ENCODE peak calls at places on chromosome 10, in four cellular contexts. One of them, this sample, is unnamed.

GRCh38 chr10:119362122-119362521 is 154.8 kb downstream of the GRK5 start:
- DNase-seq in BJ: no peak
- DNase-seq in endothelial cell of umbilical vein: no peak
- DNase-seq in upper lobe of right lung: peak; percentile 20
- DNase-seq in this sample: no peak

GRCh38 chr10:124715479-124715878 is 28.7 kb downstream of the FAM53B start:
- DNase-seq in endothelial cell of umbilical vein: no peak
- DNase-seq in upper lobe of right lung: peak; percentile 31
- DNase-seq in BJ: no peak
- DNase-seq in this sample: no peak

GRCh38 chr10:91312031-91312733 is 91.7 kb downstream of the PCGF5 start:
- DNase-seq in BJ: no peak
- DNase-seq in endothelial cell of umbilical vein: no peak
- DNase-seq in upper lobe of right lung: no peak
- DNase-seq in this sample: no peak

GRCh38 chr10:58174831-58175230 is 92.9 kb downstream of the IPMK start:
- DNase-seq in upper lobe of right lung: no peak
- DNase-seq in BJ: no peak
- DNase-seq in endothelial cell of umbilical vein: no peak
- DNase-seq in this sample: no peak

GRCh38 chr10:29169021-29169420 is 119.8 kb upstream of the LYZL1 start:
- DNase-seq in upper lobe of right lung: no peak
- DNase-seq in BJ: no peak
- DNase-seq in endothelial cell of umbilical vein: no peak
- DNase-seq in this sample: no peak

GRCh38 chr10:73413108-73413527 is 740 bp downstream of the ANXA7 start:
- DNase-seq in BJ: no peak
- DNase-seq in endothelial cell of umbilical vein: no peak
- DNase-seq in upper lobe of right lung: no peak
- DNase-seq in this sample: no peak

GRCh38 chr10:73215749-73216148 is 31.3 kb downstream of the DNAJC9 start:
- DNase-seq in endothelial cell of umbilical vein: no peak
- DNase-seq in upper lobe of right lung: no peak
- DNase-seq in BJ: no peak
- DNase-seq in this sample: no peak

GRCh38 chr10:1074063-1074747 is 18.0 kb downstream of the WDR37 start:
- DNase-seq in endothelial cell of umbilical vein: no peak
- DNase-seq in upper lobe of right lung: no peak
- DNase-seq in BJ: no peak
- DNase-seq in this sample: no peak

GRCh38 chr10:4109469-4109868 is 324.5 kb upstream of the KLF6 start:
- DNase-seq in endothelial cell of umbilical vein: peak; percentile 22
- DNase-seq in BJ: no peak
- DNase-seq in upper lobe of right lung: no peak
- DNase-seq in this sample: no peak

GRCh38 chr10:71974489-71975011 is 10.4 kb downstream of the CHST3 start:
- DNase-seq in endothelial cell of umbilical vein: peak; percentile 45
- DNase-seq in upper lobe of right lung: no peak
- DNase-seq in BJ: no peak
- DNase-seq in this sample: no peak

GRCh38 chr10:98382691-98383101 is 32.3 kb downstream of the PYROXD2 start:
- DNase-seq in endothelial cell of umbilical vein: no peak
- DNase-seq in BJ: no peak
- DNase-seq in upper lobe of right lung: no peak
- DNase-seq in this sample: no peak

GRCh38 chr10:124992462-124993344 is 50.8 kb downstream of the ZRANB1 start:
- DNase-seq in upper lobe of right lung: peak; percentile 66
- DNase-seq in endothelial cell of umbilical vein: peak; percentile 60
- DNase-seq in BJ: no peak
- DNase-seq in this sample: peak; percentile 14

GRCh38 chr10:59337254-59337653 is 25.1 kb downstream of the FAM13C start:
- DNase-seq in BJ: no peak
- DNase-seq in endothelial cell of umbilical vein: peak; percentile 9
- DNase-seq in upper lobe of right lung: no peak
- DNase-seq in this sample: no peak

GRCh38 chr10:105243381-105243780 is 602.3 kb downstream of the SORCS3 start:
- DNase-seq in BJ: no peak
- DNase-seq in endothelial cell of umbilical vein: no peak
- DNase-seq in upper lobe of right lung: no peak
- DNase-seq in this sample: no peak

GRCh38 chr10:123446449-123447156 is 219.6 kb upstream of the GPR26 start:
- DNase-seq in endothelial cell of umbilical vein: no peak
- DNase-seq in BJ: no peak
- DNase-seq in upper lobe of right lung: no peak
- DNase-seq in this sample: no peak

GRCh38 chr10:4234661-4235060 is 449.7 kb upstream of the KLF6 start:
- DNase-seq in BJ: no peak
- DNase-seq in endothelial cell of umbilical vein: no peak
- DNase-seq in upper lobe of right lung: no peak
- DNase-seq in this sample: no peak

GRCh38 chr10:85612833-85613232 is 753.8 kb downstream of the GRID1 start:
- DNase-seq in upper lobe of right lung: no peak
- DNase-seq in BJ: no peak
- DNase-seq in endothelial cell of umbilical vein: no peak
- DNase-seq in this sample: no peak

GRCh38 chr10:71087622-71088021 is 124.7 kb upstream of the UNC5B start:
- DNase-seq in upper lobe of right lung: peak; percentile 38
- DNase-seq in BJ: no peak
- DNase-seq in endothelial cell of umbilical vein: no peak
- DNase-seq in this sample: no peak

GRCh38 chr10:97406064-97406463 is 4.9 kb upstream of the RRP12 start:
- DNase-seq in endothelial cell of umbilical vein: no peak
- DNase-seq in BJ: no peak
- DNase-seq in upper lobe of right lung: no peak
- DNase-seq in this sample: no peak

GRCh38 chr10:116385994-116386809 is 41.4 kb upstream of the PNLIPRP3 start:
- DNase-seq in endothelial cell of umbilical vein: peak; percentile 39
- DNase-seq in BJ: no peak
- DNase-seq in upper lobe of right lung: no peak
- DNase-seq in this sample: peak; percentile 2

GRCh38 chr10:53664620-53665019 is 892.0 kb upstream of the MBL2 start:
- DNase-seq in endothelial cell of umbilical vein: peak; percentile 51
- DNase-seq in upper lobe of right lung: peak; percentile 52
- DNase-seq in BJ: no peak
- DNase-seq in this sample: no peak

GRCh38 chr10:120945801-120946302 is 94.7 kb downstream of the WDR11 start:
- DNase-seq in endothelial cell of umbilical vein: no peak
- DNase-seq in upper lobe of right lung: no peak
- DNase-seq in BJ: no peak
- DNase-seq in this sample: no peak

GRCh38 chr10:89228136-89228535 is 21.0 kb upstream of the CH25H start:
- DNase-seq in endothelial cell of umbilical vein: no peak
- DNase-seq in BJ: no peak
- DNase-seq in upper lobe of right lung: no peak
- DNase-seq in this sample: no peak

GRCh38 chr10:68628576-68629127 is 68.5 kb downstream of the TET1 start:
- DNase-seq in endothelial cell of umbilical vein: no peak
- DNase-seq in upper lobe of right lung: no peak
- DNase-seq in BJ: no peak
- DNase-seq in this sample: peak; percentile 31

GRCh38 chr10:112314822-112315474 is 31.7 kb downstream of the TECTB start:
- DNase-seq in upper lobe of right lung: peak; percentile 83
- DNase-seq in BJ: no peak
- DNase-seq in endothelial cell of umbilical vein: peak; percentile 68
- DNase-seq in this sample: peak; percentile 18

GRCh38 chr10:64630534-64630933 is 1109.3 kb downstream of the REEP3 start:
- DNase-seq in upper lobe of right lung: no peak
- DNase-seq in endothelial cell of umbilical vein: no peak
- DNase-seq in BJ: no peak
- DNase-seq in this sample: no peak

GRCh38 chr10:105793071-105793470 is 1152.0 kb downstream of the SORCS3 start:
- DNase-seq in upper lobe of right lung: no peak
- DNase-seq in BJ: no peak
- DNase-seq in endothelial cell of umbilical vein: no peak
- DNase-seq in this sample: peak; percentile 73

GRCh38 chr10:71285180-71285545 is 33.9 kb upstream of the SLC29A3 start:
- DNase-seq in upper lobe of right lung: no peak
- DNase-seq in endothelial cell of umbilical vein: peak; percentile 36
- DNase-seq in BJ: no peak
- DNase-seq in this sample: no peak

GRCh38 chr10:69636626-69637550 is 6.8 kb downstream of the FAM241B start:
- DNase-seq in endothelial cell of umbilical vein: no peak
- DNase-seq in BJ: no peak
- DNase-seq in upper lobe of right lung: no peak
- DNase-seq in this sample: no peak

GRCh38 chr10:46220872-46221538 is 65.8 kb upstream of the ANTXRL start:
- DNase-seq in BJ: no peak
- DNase-seq in upper lobe of right lung: no peak
- DNase-seq in endothelial cell of umbilical vein: no peak
- DNase-seq in this sample: no peak

GRCh38 chr10:110643670-110644597 is at the start of gene RBM20:
- DNase-seq in BJ: no peak
- DNase-seq in endothelial cell of umbilical vein: no peak
- DNase-seq in upper lobe of right lung: no peak
- DNase-seq in this sample: no peak

DNA sequence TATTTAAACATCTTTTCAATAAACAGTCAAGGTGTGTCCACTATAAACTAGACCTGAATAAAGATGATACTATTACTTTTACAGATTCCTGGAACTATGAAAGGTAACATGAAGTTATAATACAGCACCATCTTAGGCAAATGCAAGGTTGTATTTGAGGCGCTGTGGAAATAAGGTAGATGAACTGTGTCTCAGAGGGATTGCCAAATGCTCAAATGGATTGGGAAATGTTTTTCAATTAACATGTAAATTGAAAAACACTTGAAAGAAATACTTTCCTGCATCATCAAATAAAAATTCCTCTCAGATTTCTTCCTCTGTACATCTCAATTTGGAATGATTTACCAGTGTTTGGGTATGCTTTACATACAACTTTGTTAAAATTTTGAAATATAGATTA is 139.4 kb downstream of the DKK1 start:
- DNase-seq in endothelial cell of umbilical vein: no peak
- DNase-seq in upper lobe of right lung: no peak
- DNase-seq in BJ: no peak
- DNase-seq in this sample: no peak
- H3K4me3 ChIP-seq in endothelial cell of umbilical vein: no peak overlapping the region
- H3K4me3 ChIP-seq in upper lobe of right lung: no peak overlapping the region
- H3K4me3 ChIP-seq in BJ: no peak overlapping the region
- H3K4me3 ChIP-seq in this sample: no peak overlapping the region

GRCh38 chr10:131088619-131089018 is 222.9 kb downstream of the TCERG1L start:
- DNase-seq in upper lobe of right lung: no peak
- DNase-seq in endothelial cell of umbilical vein: no peak
- DNase-seq in BJ: no peak
- DNase-seq in this sample: no peak
- TF ChIP-seq CTCF in upper lobe of right lung: no peak
- TF ChIP-seq CTCF in endothelial cell of umbilical vein: no peak
- TF ChIP-seq CTCF in BJ: no peak
- TF ChIP-seq CTCF in this sample: no peak

GRCh38 chr10:100939763-100940344 is 27.1 kb downstream of the SLF2 start:
- DNase-seq in BJ: peak; percentile 42
- DNase-seq in endothelial cell of umbilical vein: no peak
- DNase-seq in upper lobe of right lung: no peak
- DNase-seq in this sample: no peak
- H3K36me3 ChIP-seq in BJ: peaks cover 8% of the 10 kb centered on the region
- H3K36me3 ChIP-seq in endothelial cell of umbilical vein: peaks cover 13% of the 10 kb centered on the region
- H3K36me3 ChIP-seq in upper lobe of right lung: peaks cover 93% of the 10 kb centered on the region
- H3K36me3 ChIP-seq in this sample: peaks cover 1% of the 10 kb centered on the region

DNA sequence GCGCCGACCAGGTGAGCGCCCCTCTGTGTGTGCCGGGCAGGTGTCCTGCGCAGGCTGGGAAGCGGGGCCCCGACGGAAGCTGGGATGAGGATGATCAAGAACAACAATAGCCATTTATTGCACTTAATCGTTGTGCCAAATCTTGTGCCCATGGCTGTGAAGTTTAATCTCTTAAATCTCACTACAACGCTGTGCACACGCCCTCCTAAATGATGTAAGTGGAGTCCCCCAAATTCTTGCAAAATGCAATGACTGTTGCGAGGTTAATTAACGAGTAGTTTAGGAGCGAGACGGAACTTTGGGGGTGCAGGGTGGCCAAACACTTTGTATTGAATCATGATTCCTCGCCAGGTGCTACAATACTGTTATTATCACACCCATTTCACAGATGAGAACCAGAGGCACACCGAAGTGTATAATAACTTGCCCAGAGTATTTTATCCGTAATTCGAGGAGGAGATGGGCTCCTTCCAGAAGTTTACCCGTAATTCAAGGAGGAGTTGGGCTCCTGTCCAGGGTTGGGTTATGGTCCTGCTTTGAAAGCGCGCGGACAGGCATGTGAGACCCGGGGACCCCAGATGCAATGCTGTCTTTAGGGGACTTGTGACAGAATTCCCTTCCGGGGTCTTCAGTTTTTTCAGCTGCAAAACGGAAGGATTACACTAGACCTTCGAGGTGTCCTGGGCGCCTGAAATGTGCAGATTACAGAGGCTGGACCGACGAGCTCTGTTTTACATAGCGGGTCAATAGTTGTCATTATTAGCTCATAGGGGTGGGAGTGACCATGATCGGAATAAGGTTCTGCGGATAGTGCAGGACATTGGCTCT is 1.0 kb downstream of the FFAR4 start:
- DNase-seq in BJ: no peak
- DNase-seq in endothelial cell of umbilical vein: no peak
- DNase-seq in upper lobe of right lung: no peak
- DNase-seq in this sample: no peak
- H3K4me3 ChIP-seq in BJ: no peak overlapping the region
- H3K4me3 ChIP-seq in endothelial cell of umbilical vein: no peak overlapping the region
- H3K4me3 ChIP-seq in upper lobe of right lung: peak overlapping the region; percentile 40
- H3K4me3 ChIP-seq in this sample: no peak overlapping the region

GRCh38 chr10:5684318-5684970 is at the start of gene TASOR2:
- DNase-seq in endothelial cell of umbilical vein: peak; percentile 99
- DNase-seq in upper lobe of right lung: peak; percentile 99
- DNase-seq in BJ: peak; percentile 88
- DNase-seq in this sample: peak; percentile 86
- TF ChIP-seq CTCF in endothelial cell of umbilical vein: no peak
- TF ChIP-seq CTCF in upper lobe of right lung: no peak
- TF ChIP-seq CTCF in BJ: no peak
- TF ChIP-seq CTCF in this sample: no peak

GRCh38 chr10:133287832-133288500 is 11.3 kb upstream of the ADAM8 start:
- DNase-seq in endothelial cell of umbilical vein: no peak
- DNase-seq in upper lobe of right lung: no peak
- DNase-seq in BJ: no peak
- DNase-seq in this sample: no peak
- H3K36me3 ChIP-seq in endothelial cell of umbilical vein: peaks cover 8% of the 10 kb centered on the region
- H3K36me3 ChIP-seq in upper lobe of right lung: peaks cover 84% of the 10 kb centered on the region
- H3K36me3 ChIP-seq in BJ: peaks cover 56% of the 10 kb centered on the region
- H3K36me3 ChIP-seq in this sample: peaks cover 7% of the 10 kb centered on the region

DNA sequence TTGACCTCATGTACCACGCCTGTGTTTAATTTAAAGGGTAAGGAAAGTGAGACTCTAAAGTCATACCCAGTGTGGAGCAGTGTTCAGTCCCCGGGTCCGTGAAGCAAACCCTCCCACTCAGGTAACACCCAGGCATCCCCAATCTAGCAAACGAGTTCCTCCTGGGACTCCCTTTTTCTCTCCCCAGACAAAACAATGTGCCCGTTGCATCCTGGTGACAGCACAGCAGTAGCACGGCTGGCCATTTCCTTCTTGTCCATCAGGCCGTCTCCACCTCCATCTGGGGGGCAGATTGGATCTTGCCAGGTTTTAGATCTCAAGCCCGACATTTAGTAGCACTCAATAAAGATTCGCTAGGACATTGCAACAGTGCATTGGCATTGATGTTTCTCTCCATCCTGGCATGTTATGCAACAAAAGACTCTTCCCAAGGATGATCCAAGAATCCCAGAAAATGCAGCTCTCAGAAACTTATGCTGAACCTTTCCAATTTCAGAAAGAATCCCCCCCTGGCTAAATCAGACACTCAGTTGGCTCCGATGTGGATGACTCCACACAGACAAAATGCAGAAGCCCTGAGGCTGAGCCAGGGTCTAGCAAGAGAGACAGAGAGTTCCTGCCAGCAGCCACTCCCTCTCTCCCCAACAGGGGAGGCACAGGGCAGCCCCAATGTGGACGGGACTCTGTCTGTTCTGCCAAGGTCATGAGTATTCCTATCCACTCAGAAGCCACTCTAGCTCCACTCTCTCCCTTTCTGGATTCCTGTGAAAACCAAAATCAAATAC is 274.5 kb upstream of the MGMT start:
- DNase-seq in upper lobe of right lung: no peak
- DNase-seq in BJ: no peak
- DNase-seq in endothelial cell of umbilical vein: no peak
- DNase-seq in this sample: no peak
- H3K4me3 ChIP-seq in upper lobe of right lung: no peak overlapping the region
- H3K4me3 ChIP-seq in BJ: no peak overlapping the region
- H3K4me3 ChIP-seq in endothelial cell of umbilical vein: no peak overlapping the region
- H3K4me3 ChIP-seq in this sample: no peak overlapping the region